ENCODE peak calls at places on chromosomes 13 and 19, in four cellular contexts. One of them, this sample, is unnamed.

GRCh38 chr19:35479278-35479677 is 11.0 kb downstream of the KRTDAP start:
- DNase-seq in hypothalamus: no peak
- DNase-seq in suprapubic skin: no peak
- DNase-seq in endodermal cell: no peak
- DNase-seq in this sample: no peak

GRCh38 chr19:46221981-46222610 is 7.4 kb upstream of the IGFL1 start:
- DNase-seq in suprapubic skin: no peak
- DNase-seq in hypothalamus: no peak
- DNase-seq in endodermal cell: peak
- DNase-seq in this sample: peak

GRCh38 chr13:27000686-27001085 is 170.9 kb downstream of the USP12 start:
- DNase-seq in endodermal cell: no peak
- DNase-seq in hypothalamus: no peak
- DNase-seq in suprapubic skin: peak
- DNase-seq in this sample: no peak

GRCh38 chr13:39016087-39016486 is 21.8 kb downstream of the PROSER1 start:
- DNase-seq in endodermal cell: no peak
- DNase-seq in suprapubic skin: no peak
- DNase-seq in hypothalamus: no peak
- DNase-seq in this sample: no peak

GRCh38 chr13:68872338-68872737 is 1235.3 kb upstream of the ATXN8OS start:
- DNase-seq in hypothalamus: no peak
- DNase-seq in endodermal cell: no peak
- DNase-seq in suprapubic skin: no peak
- DNase-seq in this sample: no peak

GRCh38 chr13:75481176-75482069 is 546 bp downstream of the TBC1D4 start:
- DNase-seq in hypothalamus: peak
- DNase-seq in endodermal cell: peak
- DNase-seq in suprapubic skin: no peak
- DNase-seq in this sample: peak

GRCh38 chr13:112690242-112690943 is 555 bp downstream of the ATP11A start:
- DNase-seq in hypothalamus: peak
- DNase-seq in suprapubic skin: no peak
- DNase-seq in endodermal cell: peak
- DNase-seq in this sample: peak

GRCh38 chr19:17309962-17310461 is 649 bp downstream of the DDA1 start:
- DNase-seq in suprapubic skin: no peak
- DNase-seq in endodermal cell: no peak
- DNase-seq in hypothalamus: no peak
- DNase-seq in this sample: no peak

GRCh38 chr19:13053238-13053637 is 49.4 kb downstream of the LYL1 start:
- DNase-seq in hypothalamus: no peak
- DNase-seq in suprapubic skin: no peak
- DNase-seq in endodermal cell: no peak
- DNase-seq in this sample: peak

GRCh38 chr19:9535934-9536333 is 2.5 kb downstream of the ZNF426 start:
- DNase-seq in hypothalamus: no peak
- DNase-seq in suprapubic skin: no peak
- DNase-seq in endodermal cell: no peak
- DNase-seq in this sample: peak

GRCh38 chr19:33167438-33167837 is 26.7 kb upstream of the LRP3 start:
- DNase-seq in suprapubic skin: no peak
- DNase-seq in hypothalamus: no peak
- DNase-seq in endodermal cell: no peak
- DNase-seq in this sample: no peak

GRCh38 chr13:77511552-77511951 is 24.0 kb upstream of the SCEL start:
- DNase-seq in hypothalamus: no peak
- DNase-seq in endodermal cell: no peak
- DNase-seq in suprapubic skin: no peak
- DNase-seq in this sample: no peak

GRCh38 chr13:113898391-113898790 is 34.5 kb upstream of the GAS6 start:
- DNase-seq in suprapubic skin: no peak
- DNase-seq in endodermal cell: no peak
- DNase-seq in hypothalamus: no peak
- DNase-seq in this sample: no peak

GRCh38 chr13:35672611-35673010 is 196.1 kb upstream of the MAB21L1 start:
- DNase-seq in suprapubic skin: no peak
- DNase-seq in hypothalamus: no peak
- DNase-seq in endodermal cell: no peak
- DNase-seq in this sample: no peak

GRCh38 chr13:78742659-78743058 is 83.7 kb upstream of the OBI1 start:
- DNase-seq in endodermal cell: peak
- DNase-seq in hypothalamus: peak
- DNase-seq in suprapubic skin: no peak
- DNase-seq in this sample: no peak

GRCh38 chr19:46885411-46885810 is 24.6 kb downstream of the ARHGAP35 start:
- DNase-seq in suprapubic skin: no peak
- DNase-seq in endodermal cell: no peak
- DNase-seq in hypothalamus: no peak
- DNase-seq in this sample: no peak

GRCh38 chr19:40803857-40804782 is 5.1 kb downstream of the EGLN2 start:
- DNase-seq in hypothalamus: no peak
- DNase-seq in endodermal cell: peak
- DNase-seq in suprapubic skin: no peak
- DNase-seq in this sample: no peak

This sample was measured in RPMI7951.